ENCODE peak calls at places on chromosomes 2 and 18, in five cellular contexts. A is spleen, P is tibial nerve, L is cardiac fibroblast, B is A549. Q is an unnamed sample.

GRCh38 chr2:217880891-217881290 is 121.9 kb downstream of the TNS1 start:
- DNase-seq in A (no peak), P (no peak), L (no peak), B (no peak), Q (no peak)

GRCh38 chr2:134324942-134325341 is 71.1 kb downstream of the MGAT5 start:
- DNase-seq in A (no peak), P (no peak), L (peak), B (no peak), Q (no peak)

GRCh38 chr18:57898506-57899124 is 95.5 kb upstream of the ATP8B1 start:
- DNase-seq in A (no peak), P (no peak), L (peak), B (peak), Q (peak)

GRCh38 chr18:7576685-7577084 is 9.6 kb downstream of the PTPRM start:
- DNase-seq in A (no peak), P (no peak), L (no peak), B (no peak), Q (peak)

GRCh38 chr18:50454379-50455005 is 79.6 kb downstream of the SKA1 start:
- DNase-seq in A (no peak), P (no peak), L (no peak), B (no peak), Q (no peak)

GRCh38 chr2:241036397-241036963 is 38.1 kb downstream of the SNED1 start:
- DNase-seq in A (peak), P (no peak), L (no peak), B (no peak), Q (no peak)

GRCh38 chr2:10919776-10920606 is 8.3 kb downstream of the KCNF1 start:
- DNase-seq in A (peak), P (no peak), L (no peak), B (no peak), Q (no peak)

GRCh38 chr2:183037660-183038340 is 457 bp downstream of the NCKAP1 start:
- DNase-seq in A (no peak), P (peak), L (no peak), B (peak), Q (peak)

GRCh38 chr2:120262150-120262549 is 9.5 kb downstream of the RALB start:
- DNase-seq in A (no peak), P (no peak), L (no peak), B (no peak), Q (no peak)

GRCh38 chr2:226618875-226619605 is 180.6 kb downstream of the IRS1 start:
- DNase-seq in A (no peak), P (no peak), L (peak), B (peak), Q (peak)

GRCh38 chr2:143842836-143843235 is 677.1 kb downstream of the ZEB2 start:
- DNase-seq in A (no peak), P (no peak), L (no peak), B (no peak), Q (peak)

GRCh38 chr2:63776382-63776781 is 65.3 kb upstream of the UGP2 start:
- DNase-seq in A (no peak), P (no peak), L (no peak), B (no peak), Q (no peak)

GRCh38 chr2:240401308-240401707 is 34.2 kb upstream of the GPC1 start:
- DNase-seq in A (peak), P (peak), L (no peak), B (no peak), Q (no peak)

GRCh38 chr2:241148891-241149674 is at the start of gene PASK:
- DNase-seq in A (peak), P (peak), L (peak), B (peak), Q (peak)

GRCh38 chr2:229132236-229132635 is 138.9 kb downstream of the PID1 start:
- DNase-seq in A (no peak), P (no peak), L (no peak), B (no peak), Q (no peak)

GRCh38 chr18:26536664-26537063 is 11.7 kb downstream of the KCTD1 start:
- DNase-seq in A (no peak), P (no peak), L (no peak), B (no peak), Q (no peak)

GRCh38 chr2:217248312-217248935 is 388.6 kb upstream of the TNP1 start:
- DNase-seq in A (no peak), P (peak), L (peak), B (no peak), Q (peak)

GRCh38 chr2:26752636-26753035 is 11.4 kb upstream of the SLC35F6 start:
- DNase-seq in A (no peak), P (no peak), L (no peak), B (no peak), Q (peak)

GRCh38 chr2:210617732-210618330 is 61.4 kb downstream of the CPS1 start:
- DNase-seq in A (no peak), P (no peak), L (peak), B (peak), Q (peak)

GRCh38 chr2:181371782-181372292 is 85.3 kb upstream of the ITGA4 start:
- DNase-seq in A (no peak), P (no peak), L (peak), B (no peak), Q (peak)

GRCh38 chr2:120561393-120562035 is 174.2 kb upstream of the GLI2 start:
- DNase-seq in A (no peak), P (no peak), L (no peak), B (no peak), Q (no peak)

GRCh38 chr2:8633735-8634313 is 48.0 kb upstream of the ID2 start:
- DNase-seq in A (peak), P (no peak), L (peak), B (peak), Q (peak)

DNA sequence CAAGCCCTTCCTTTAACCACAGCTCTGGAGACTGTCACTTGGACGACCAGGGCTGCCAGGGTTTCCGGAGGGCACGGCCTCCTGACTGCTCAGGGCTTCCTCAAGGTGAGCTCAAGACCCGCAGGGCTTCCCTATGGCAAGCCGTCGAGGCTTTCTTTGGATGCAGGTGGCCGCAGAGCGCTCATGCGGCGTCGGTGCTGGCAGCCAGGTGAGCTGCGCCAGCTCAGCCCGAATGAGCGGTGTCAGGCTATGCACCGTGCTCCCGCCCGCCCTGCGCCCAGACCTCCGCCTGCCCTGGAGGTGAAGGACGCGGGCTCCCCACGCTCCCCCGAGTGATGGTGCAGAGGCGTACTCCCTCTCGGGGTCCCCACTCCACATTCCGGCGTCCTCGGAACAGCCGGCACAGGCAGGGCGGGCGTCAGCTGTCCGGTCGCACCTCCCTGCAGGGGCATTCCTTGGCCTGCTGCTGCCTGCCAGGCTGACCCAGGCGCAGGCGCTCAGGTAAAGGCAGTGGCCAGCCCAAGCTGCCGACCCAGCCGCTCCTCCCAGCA is 20.8 kb upstream of the TUBB6 start:
- DNase-seq in A (peak), P (no peak), L (no peak), B (no peak), Q (no peak)
- H3K4me3 ChIP-seq in A (no peak), P (peak), L (peak), B (peak), Q (peak)

GRCh38 chr2:197937804-197938203 is 133.4 kb downstream of the PLCL1 start:
- DNase-seq in A (no peak), P (no peak), L (no peak), B (no peak), Q (no peak)

GRCh38 chr2:197941715-197942114 is 137.3 kb downstream of the PLCL1 start:
- DNase-seq in A (no peak), P (no peak), L (no peak), B (no peak), Q (no peak)

GRCh38 chr2:197940346-197940745 is 136.0 kb downstream of the PLCL1 start:
- DNase-seq in A (no peak), P (no peak), L (no peak), B (no peak), Q (no peak)

GRCh38 chr2:197938555-197938954 is 134.2 kb downstream of the PLCL1 start:
- DNase-seq in A (no peak), P (no peak), L (no peak), B (no peak), Q (no peak)

DNA sequence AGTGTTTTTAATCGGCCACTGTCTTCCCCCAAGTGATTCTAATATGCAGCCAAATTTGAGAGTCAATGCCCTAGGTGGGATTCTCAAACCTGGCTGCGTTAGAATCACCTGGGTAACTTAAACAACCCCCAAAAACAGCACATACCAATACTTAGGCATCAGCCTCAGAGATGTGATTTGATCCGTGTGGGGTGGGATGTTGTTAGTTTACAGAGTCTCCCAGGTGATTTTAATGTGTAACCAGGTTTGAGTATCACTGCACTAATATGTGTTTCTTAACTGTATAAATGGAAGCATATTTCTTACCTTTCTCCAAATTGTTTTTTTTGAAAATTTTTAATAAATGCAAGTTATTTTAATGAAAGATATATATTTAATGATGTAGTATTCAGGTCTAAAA is 135.4 kb downstream of the PLCL1 start:
- DNase-seq in A (no peak), P (no peak), L (no peak), B (no peak), Q (no peak)
- TF ChIP-seq CTCF in A (no peak), P (no peak), L (no peak), B (no peak), Q (no peak)

DNA sequence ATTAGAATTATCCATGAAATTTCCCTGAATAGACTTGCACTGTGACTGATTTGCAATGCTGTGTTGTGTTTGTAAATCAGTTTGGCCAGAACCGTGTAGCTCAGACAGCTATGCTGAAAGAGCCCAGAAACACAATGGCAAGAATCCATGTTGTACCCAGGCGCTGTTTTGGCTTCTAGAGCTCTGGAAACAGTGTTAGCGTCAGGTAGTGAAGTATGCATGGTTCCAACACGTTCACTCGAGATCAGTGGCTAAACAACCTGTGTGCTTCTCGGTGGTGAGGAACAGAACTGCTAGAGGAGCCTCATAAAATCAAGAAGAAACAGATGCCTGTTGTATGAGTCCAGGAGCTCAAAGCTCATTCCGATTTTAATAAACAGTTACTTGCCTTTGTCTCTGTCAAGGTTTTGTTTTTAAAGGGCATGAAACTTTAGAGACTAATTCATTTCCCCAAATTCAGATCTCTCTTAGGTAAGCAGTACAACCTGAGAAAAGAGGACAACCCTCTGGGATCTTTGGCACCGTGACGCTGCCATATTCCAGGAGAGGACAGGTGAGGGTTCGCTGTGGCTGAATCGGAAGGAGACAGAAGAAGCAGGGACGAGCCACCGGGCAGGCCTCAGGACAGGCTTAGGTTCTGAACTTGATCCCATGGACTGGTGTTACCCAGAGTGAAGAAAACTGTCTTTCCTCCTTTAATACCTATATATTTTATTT is 43.6 kb downstream of the GORASP2 start:
- DNase-seq in A (no peak), P (no peak), L (no peak), B (no peak), Q (no peak)
- H3K4me3 ChIP-seq in A (no peak), P (peak), L (no peak), B (peak), Q (no peak)

GRCh38 chr2:41869542-41870256 is 178.1 kb upstream of the PKDCC start:
- DNase-seq in A (peak), P (peak), L (peak), B (peak), Q (peak)
- TF ChIP-seq CTCF in A (peak), P (peak), L (peak), B (peak), Q (peak)